ENCODE peak calls at places on chromosomes 7 and 10, in five cellular contexts. A is glutamatergic neuron, O is thyroid gland, U is endodermal cell, Y is Calu3. T is an unnamed sample.

GRCh38 chr10:118944959-118945622 is 84.4 kb upstream of the NANOS1 start:
- DNase-seq in A (no peak), Y (no peak), U (no peak), O (no peak), T (no peak)

GRCh38 chr10:58967551-58968418 is 208.7 kb upstream of the PHYHIPL start:
- DNase-seq in U (peak; percentile 97), O (peak; percentile 76), A (peak; percentile 64), Y (peak; percentile 36), T (peak; percentile 74)

GRCh38 chr10:97738616-97739015 is 1.7 kb downstream of the ZFYVE27 start:
- DNase-seq in A (no peak), U (no peak), O (no peak), Y (no peak), T (no peak)

GRCh38 chr10:89301721-89302445 is at the start of gene IFIT2:
- DNase-seq in U (no peak), O (peak; percentile 37), Y (no peak), A (no peak), T (no peak)

GRCh38 chr10:115989621-115990020 is 283.4 kb downstream of the GFRA1 start:
- DNase-seq in A (no peak), U (no peak), Y (no peak), O (no peak), T (no peak)

GRCh38 chr10:69201045-69201444 is 19.1 kb upstream of the HKDC1 start:
- DNase-seq in A (no peak), Y (no peak), O (no peak), U (no peak), T (no peak)

GRCh38 chr10:27192284-27192683 is 37.1 kb downstream of the MASTL start:
- DNase-seq in Y (peak; percentile 45), U (no peak), O (no peak), A (no peak), T (no peak)

GRCh38 chr7:108094375-108094774 is 35.8 kb downstream of the LAMB4 start:
- DNase-seq in U (no peak), Y (no peak), O (no peak), A (no peak), T (no peak)

GRCh38 chr7:104943502-104944343 is 70.3 kb upstream of the KMT2E start:
- DNase-seq in A (no peak), U (no peak), O (peak; percentile 82), Y (peak; percentile 74), T (no peak)

GRCh38 chr10:101444058-101444457 is 90.1 kb downstream of the BTRC start:
- DNase-seq in U (no peak), O (no peak), Y (no peak), A (no peak), T (no peak)
- TF ChIP-seq CTCF in U (peak; percentile 71), O (no peak), Y (no peak), A (no peak), T (no peak)

GRCh38 chr10:1373287-1373686 is 317.1 kb downstream of the WDR37 start:
- DNase-seq in U (no peak), A (no peak), O (no peak), Y (no peak), T (no peak)

GRCh38 chr10:1374501-1374900 is 318.3 kb downstream of the WDR37 start:
- DNase-seq in U (no peak), A (no peak), Y (no peak), O (no peak), T (peak; percentile 46)

GRCh38 chr10:1369665-1370064 is 313.5 kb downstream of the WDR37 start:
- DNase-seq in Y (no peak), U (no peak), O (no peak), A (no peak), T (no peak)

GRCh38 chr10:1370298-1370697 is 314.1 kb downstream of the WDR37 start:
- DNase-seq in O (no peak), Y (no peak), U (no peak), A (no peak), T (no peak)

DNA sequence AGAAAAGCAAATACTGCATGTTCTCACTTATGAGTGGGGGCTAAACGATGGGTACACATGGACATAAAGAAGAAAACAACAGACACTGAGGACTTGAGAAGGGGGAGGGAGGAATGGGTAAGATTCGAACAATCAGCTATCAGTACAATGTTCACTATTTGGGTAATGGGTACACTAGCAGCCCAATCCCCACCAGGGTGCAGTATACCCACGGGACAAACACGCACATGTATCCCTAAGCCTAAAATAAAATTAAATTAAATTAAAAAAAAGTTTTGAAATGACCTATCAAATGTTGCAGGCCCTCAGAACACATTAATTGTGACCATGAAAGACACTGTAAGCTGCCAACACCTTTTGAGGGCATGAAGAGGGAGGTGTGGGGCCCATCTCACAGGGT is 316.0 kb downstream of the WDR37 start:
- DNase-seq in A (no peak), U (no peak), O (no peak), Y (no peak), T (no peak)
- TF ChIP-seq CTCF in A (no peak), U (peak; percentile 60), O (no peak), Y (no peak), T (no peak)

GRCh38 chr10:100020883-100021248 is 11.1 kb upstream of the DNMBP start:
- DNase-seq in Y (no peak), O (no peak), A (peak; percentile 60), U (no peak), T (no peak)

GRCh38 chr10:100022403-100022802 is 12.7 kb upstream of the DNMBP start:
- DNase-seq in Y (no peak), A (no peak), O (no peak), U (no peak), T (no peak)

GRCh38 chr10:100020161-100020882 is 10.6 kb upstream of the DNMBP start:
- DNase-seq in O (no peak), A (no peak), U (no peak), Y (no peak), T (no peak)

GRCh38 chr10:100021322-100021721 is 11.6 kb upstream of the DNMBP start:
- DNase-seq in A (no peak), U (no peak), Y (no peak), O (no peak), T (no peak)

GRCh38 chr10:100019824-100020160 is 10.0 kb upstream of the DNMBP start:
- DNase-seq in U (peak; percentile 78), O (no peak), A (no peak), Y (no peak), T (no peak)
- TF ChIP-seq CTCF in U (peak; percentile 73), O (no peak), A (no peak), Y (no peak), T (no peak)

GRCh38 chr7:22823142-22823497 is 471 bp upstream of the TOMM7 start:
- DNase-seq in Y (no peak), O (no peak), U (peak; percentile 35), A (no peak), T (no peak)

GRCh38 chr7:22824760-22825159 is 2.1 kb upstream of the TOMM7 start:
- DNase-seq in Y (no peak), O (no peak), U (peak; percentile 7), A (no peak), T (no peak)

GRCh38 chr7:22819476-22819875 is 3.2 kb downstream of the TOMM7 start:
- DNase-seq in A (no peak), O (no peak), Y (no peak), U (no peak), T (no peak)

GRCh38 chr7:22821702-22822485 is 755 bp downstream of the TOMM7 start:
- DNase-seq in Y (peak; percentile 22), A (no peak), U (peak; percentile 65), O (peak; percentile 18), T (no peak)

GRCh38 chr7:22822486-22823141 is at the start of gene TOMM7:
- DNase-seq in Y (peak; percentile 94), U (peak; percentile 96), A (peak; percentile 89), O (peak; percentile 91), T (peak; percentile 88)
- TF ChIP-seq CTCF in Y (peak; percentile 36), U (peak; percentile 37), A (peak; percentile 64), O (peak; percentile 51), T (no peak)

DNA sequence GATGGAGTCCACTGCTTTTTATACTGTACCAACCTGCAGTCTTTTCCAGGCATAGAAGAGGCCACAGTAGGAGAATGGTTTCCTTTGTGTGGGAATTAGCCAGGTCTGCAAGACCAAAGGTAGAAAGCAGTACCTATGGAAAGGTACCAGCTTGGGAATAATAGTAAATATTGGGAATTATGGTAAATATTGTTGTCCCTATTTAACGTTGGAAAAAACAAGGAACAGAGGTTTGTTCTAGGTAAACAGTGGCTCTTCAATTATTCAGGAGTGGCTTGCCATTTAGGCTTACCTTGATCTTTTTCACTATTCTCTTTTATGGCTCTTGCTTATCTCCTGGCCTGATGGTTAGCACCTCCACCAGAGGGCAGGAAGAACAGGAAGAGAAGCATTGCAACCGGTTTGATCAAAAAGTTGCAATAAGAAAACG is 43.9 kb upstream of the GSAP start:
- DNase-seq in Y (no peak), A (no peak), U (no peak), O (no peak), T (no peak)
- TF ChIP-seq CTCF in Y (no peak), A (no peak), U (peak; percentile 74), O (no peak), T (no peak)

DNA sequence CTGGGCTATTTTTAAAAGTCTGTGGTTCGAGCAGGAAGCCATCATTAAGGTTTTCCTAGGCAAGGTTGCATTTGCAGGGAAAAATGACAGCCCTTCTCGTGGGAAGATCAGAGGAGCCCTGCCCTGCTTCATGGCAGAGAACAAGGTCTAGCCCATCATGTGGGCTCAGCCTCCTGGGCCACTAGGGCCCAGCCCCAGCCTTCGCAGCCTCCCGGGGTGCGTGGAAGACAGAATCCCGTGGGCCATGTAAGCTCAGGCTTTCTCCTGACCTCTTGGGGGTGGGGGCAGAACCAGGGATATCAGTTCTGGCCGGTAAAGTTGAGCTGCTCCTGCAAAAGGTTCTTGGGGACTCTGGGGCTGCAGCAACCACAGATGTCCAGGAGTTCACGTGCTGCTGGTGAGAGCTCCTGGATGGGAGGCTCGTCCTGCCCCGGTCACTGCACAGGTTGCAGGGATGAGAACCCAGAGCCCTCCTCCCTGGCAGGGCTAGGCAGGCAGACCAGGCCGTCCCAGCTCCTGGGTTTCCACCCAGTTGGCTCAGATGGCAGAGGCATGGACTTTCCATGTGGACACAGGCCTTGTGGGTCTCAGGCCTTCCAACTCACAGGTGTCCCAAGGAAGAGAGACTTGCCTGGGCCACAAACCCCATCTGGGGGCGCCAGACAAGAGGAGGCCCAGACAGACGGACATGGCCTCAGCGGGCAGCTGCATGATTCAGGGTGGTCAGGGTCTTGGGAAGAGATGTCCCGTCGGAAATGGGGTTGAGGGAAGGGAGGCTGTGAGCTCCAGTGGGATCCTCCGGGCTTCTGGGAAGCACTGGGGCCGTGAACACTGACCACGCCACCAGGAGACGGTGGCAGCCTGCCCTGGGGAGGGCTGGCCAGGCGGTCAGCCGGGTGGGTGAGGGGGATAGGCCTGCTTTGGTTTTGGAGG is 126.2 kb downstream of the NEURL1 start:
- DNase-seq in Y (no peak), U (no peak), A (no peak), O (no peak), T (no peak)
- TF ChIP-seq CTCF in Y (no peak), U (no peak), A (no peak), O (no peak), T (no peak)

GRCh38 chr7:418636-419280 is 100.9 kb downstream of the PDGFA start:
- DNase-seq in U (peak; percentile 39), Y (no peak), O (no peak), A (no peak), T (no peak)

GRCh38 chr7:416761-417624 is 102.7 kb downstream of the PDGFA start:
- DNase-seq in A (no peak), U (peak; percentile 27), O (no peak), Y (no peak), T (no peak)

GRCh38 chr7:415646-416525 is 103.8 kb downstream of the PDGFA start:
- DNase-seq in U (peak; percentile 45), Y (no peak), A (no peak), O (no peak), T (no peak)

GRCh38 chr7:417973-418601 is 101.6 kb downstream of the PDGFA start:
- DNase-seq in O (no peak), Y (no peak), U (peak; percentile 13), A (no peak), T (no peak)

GRCh38 chr7:417625-417889 is 102.1 kb downstream of the PDGFA start:
- DNase-seq in Y (no peak), O (no peak), A (no peak), U (no peak), T (no peak)
- TF ChIP-seq CTCF in Y (no peak), O (no peak), A (no peak), U (no peak), T (no peak)

T was measured in nephron progenitor cell.